ENCODE peak calls at places on chromosomes 3 and 15, in four cellular contexts. R, S, F and E are unnamed samples.

GRCh38 chr3:141797167-141797773 is 34.1 kb downstream of the GRK7 start:
- DNase-seq in R (peak), S (peak), F (peak), E (no peak)

GRCh38 chr3:136350132-136350531 is 100.0 kb downstream of the PCCB start:
- DNase-seq in R (peak), S (no peak), F (no peak), E (no peak)

GRCh38 chr15:31558840-31559239 is 232.2 kb downstream of the KLF13 start:
- DNase-seq in R (no peak), S (no peak), F (no peak), E (no peak)

GRCh38 chr3:149489060-149489690 is 14.7 kb downstream of the TM4SF4 start:
- DNase-seq in R (no peak), S (peak), F (no peak), E (no peak)

GRCh38 chr3:71101581-71101980 is 481.9 kb downstream of the FOXP1 start:
- DNase-seq in R (peak), S (no peak), F (no peak), E (no peak)

GRCh38 chr3:42839616-42840015 is 30.4 kb downstream of the ACKR2 start:
- DNase-seq in R (peak), S (peak), F (peak), E (peak)

GRCh38 chr3:48877671-48878070 is 21.0 kb downstream of the SLC25A20 start:
- DNase-seq in R (no peak), S (no peak), F (no peak), E (no peak)

GRCh38 chr15:41513282-41514227 is at the start of gene LTK:
- DNase-seq in R (no peak), S (no peak), F (peak), E (peak)

GRCh38 chr3:27056326-27056725 is 312.9 kb downstream of the NEK10 start:
- DNase-seq in R (no peak), S (no peak), F (no peak), E (no peak)

GRCh38 chr3:56970401-56971002 is 90.0 kb upstream of the SPATA12 start:
- DNase-seq in R (no peak), S (peak), F (no peak), E (peak)

GRCh38 chr3:184320099-184320445 is 5.7 kb downstream of the EIF4G1 start:
- DNase-seq in R (peak), S (peak), F (no peak), E (peak)

GRCh38 chr3:64685331-64685799 is 2.4 kb downstream of the ADAMTS9 start:
- DNase-seq in R (peak), S (no peak), F (no peak), E (no peak)

GRCh38 chr3:53196575-53197407 is 35.8 kb downstream of the PRKCD start:
- DNase-seq in R (peak), S (peak), F (no peak), E (peak)

GRCh38 chr15:35019401-35020327 is 31.6 kb upstream of the ZNF770 start:
- DNase-seq in R (peak), S (no peak), F (no peak), E (no peak)

GRCh38 chr15:47542312-47543094 is 174.8 kb upstream of the SEMA6D start:
- DNase-seq in R (no peak), S (no peak), F (no peak), E (no peak)

GRCh38 chr15:36177590-36178281 is 401.7 kb upstream of the CDIN1 start:
- DNase-seq in R (peak), S (no peak), F (no peak), E (no peak)

GRCh38 chr15:29528276-29528675 is 258.7 kb upstream of the NSMCE3 start:
- DNase-seq in R (no peak), S (no peak), F (no peak), E (no peak)

GRCh38 chr3:161913786-161914389 is 417.3 kb downstream of the OTOL1 start:
- DNase-seq in R (peak), S (no peak), F (no peak), E (no peak)

GRCh38 chr3:194043516-194043915 is 92.4 kb upstream of the HES1 start:
- DNase-seq in R (peak), S (no peak), F (no peak), E (no peak)

GRCh38 chr3:126208618-126209256 is 28.4 kb upstream of the ALDH1L1 start:
- DNase-seq in R (peak), S (no peak), F (no peak), E (no peak)

GRCh38 chr3:145383416-145383815 is 777.6 kb downstream of the PLOD2 start:
- DNase-seq in R (no peak), S (no peak), F (no peak), E (no peak)

GRCh38 chr15:36942248-36942827 is 158.0 kb downstream of the MEIS2 start:
- DNase-seq in R (no peak), S (no peak), F (no peak), E (no peak)

GRCh38 chr3:61559108-61559731 is 2.2 kb upstream of the PTPRG start:
- DNase-seq in R (no peak), S (no peak), F (no peak), E (no peak)
- TF ChIP-seq CTCF in R (peak), S (no peak), F (peak), E (no peak)

DNA sequence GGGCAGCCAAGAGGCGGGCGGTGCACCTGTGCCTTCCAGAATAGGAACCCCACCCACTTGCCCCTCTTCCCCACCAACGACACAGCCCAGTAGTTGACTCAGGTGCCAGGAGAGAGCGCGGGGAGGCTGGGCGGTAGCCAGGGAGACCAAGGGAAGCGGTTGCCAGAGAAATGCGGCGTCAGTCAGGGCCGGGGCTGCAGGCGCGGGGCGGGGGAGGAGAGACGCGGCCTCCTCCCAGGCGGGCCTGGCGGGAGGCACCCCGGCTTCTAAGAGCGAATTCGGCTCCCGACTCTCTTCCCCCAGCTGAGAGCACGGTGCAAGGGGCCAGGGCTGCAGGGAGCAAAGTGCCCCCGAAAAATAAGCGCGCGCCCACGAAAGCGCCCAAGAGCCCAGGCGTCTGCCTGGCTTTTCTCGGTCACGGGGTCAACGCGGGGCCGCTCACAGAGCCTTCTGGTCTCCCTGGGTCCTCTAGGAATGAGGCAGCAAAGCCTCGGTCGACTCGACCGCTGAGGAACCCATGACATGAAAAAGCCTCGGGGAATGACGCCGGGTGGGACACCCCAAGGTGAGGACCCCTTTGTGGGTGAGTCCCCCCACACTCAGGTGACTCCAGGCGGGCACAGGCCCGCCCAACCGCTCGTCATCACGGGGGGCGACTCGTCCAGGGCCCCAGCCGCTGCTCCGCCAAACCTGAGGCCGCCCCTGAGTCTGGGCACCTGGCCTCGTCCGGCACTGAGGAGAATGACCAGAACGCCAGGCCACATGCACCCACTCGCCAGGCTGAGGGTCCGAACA is 716 bp downstream of the CPEB1 start:
- DNase-seq in R (no peak), S (no peak), F (no peak), E (peak)
- TF ChIP-seq CTCF in R (no peak), S (no peak), F (no peak), E (no peak)

GRCh38 chr3:129226374-129226773 is 23.0 kb upstream of the COPG1 start:
- DNase-seq in R (peak), S (no peak), F (no peak), E (no peak)

GRCh38 chr3:129230311-129231019 is 18.9 kb upstream of the COPG1 start:
- DNase-seq in R (peak), S (no peak), F (no peak), E (peak)

GRCh38 chr3:129231331-129232119 is 17.9 kb upstream of the COPG1 start:
- DNase-seq in R (peak), S (no peak), F (no peak), E (no peak)

GRCh38 chr3:129224984-129225393 is 24.4 kb upstream of the COPG1 start:
- DNase-seq in R (peak), S (no peak), F (no peak), E (peak)

DNA sequence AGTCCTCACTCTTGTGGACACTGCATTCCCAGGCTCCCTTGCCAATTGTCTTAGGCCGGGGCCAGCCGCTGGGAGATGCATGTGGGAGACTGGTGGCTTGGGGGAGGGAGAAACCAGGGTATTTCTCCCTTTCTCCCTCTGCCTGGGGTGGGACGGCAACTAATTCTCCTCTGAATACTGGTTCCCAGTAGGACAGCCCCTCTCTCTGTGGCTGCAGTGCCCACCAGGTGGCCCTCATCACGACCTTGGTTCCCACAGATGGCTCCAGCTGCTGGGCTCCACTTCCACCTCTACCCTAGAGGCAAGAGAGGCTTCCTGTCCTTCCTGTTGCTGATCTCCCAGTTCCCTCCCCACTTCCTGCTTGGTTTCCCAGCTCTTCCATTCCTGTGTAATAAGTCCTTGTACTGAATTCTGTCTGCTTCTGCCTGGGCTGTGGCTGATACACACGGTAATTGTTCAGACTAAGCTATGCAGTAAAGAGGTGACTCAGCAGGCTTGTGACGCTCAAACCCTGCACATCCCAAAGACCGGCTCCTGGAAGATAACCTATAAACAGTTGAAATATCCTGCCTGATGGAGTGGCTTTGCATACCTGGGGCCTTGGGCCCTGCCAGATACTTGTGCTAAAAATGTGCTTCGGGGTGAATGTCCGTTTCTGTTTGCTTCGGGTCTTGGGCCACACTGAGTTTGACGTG is 20.4 kb upstream of the COPG1 start:
- DNase-seq in R (peak), S (no peak), F (no peak), E (no peak)
- TF ChIP-seq CTCF in R (no peak), S (no peak), F (no peak), E (no peak)

DNA sequence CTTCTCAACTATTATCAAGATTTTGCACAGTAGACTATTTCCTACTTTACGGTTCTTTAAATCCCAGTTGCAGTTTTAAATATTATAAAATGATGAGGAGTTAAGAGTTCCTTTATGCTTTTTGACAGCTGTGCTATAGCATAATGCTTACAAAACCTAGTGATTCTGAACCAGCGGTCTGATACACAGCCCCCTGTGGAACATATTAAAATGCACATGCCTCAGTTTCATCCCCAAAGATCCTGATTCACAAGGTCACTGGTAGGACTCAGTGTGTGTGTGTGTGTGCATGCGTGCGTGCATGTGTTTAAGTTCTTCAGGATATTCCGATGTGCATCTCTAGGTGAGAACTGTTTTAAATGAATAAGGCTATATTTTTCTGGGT is 330.1 kb upstream of the TPM1 start:
- DNase-seq in R (no peak), S (no peak), F (no peak), E (peak)
- TF ChIP-seq CTCF in R (no peak), S (no peak), F (no peak), E (no peak)

GRCh38 chr3:169562988-169563774 is 100.3 kb downstream of the MECOM start:
- DNase-seq in R (peak), S (no peak), F (no peak), E (no peak)
- TF ChIP-seq CTCF in R (peak), S (no peak), F (no peak), E (no peak)

GRCh38 chr15:75801859-75802593 is 41.2 kb upstream of the UBE2Q2 start:
- DNase-seq in R (peak), S (peak), F (peak), E (peak)
- TF ChIP-seq CTCF in R (peak), S (peak), F (peak), E (peak)

GRCh38 chr3:102668247-102668646 is 233.4 kb downstream of the ZPLD1 start:
- DNase-seq in R (no peak), S (no peak), F (no peak), E (no peak)

GRCh38 chr3:102676424-102676823 is 241.6 kb downstream of the ZPLD1 start:
- DNase-seq in R (no peak), S (no peak), F (no peak), E (no peak)

GRCh38 chr3:102671005-102671404 is 236.2 kb downstream of the ZPLD1 start:
- DNase-seq in R (no peak), S (no peak), F (no peak), E (no peak)

GRCh38 chr3:102674284-102674683 is 239.5 kb downstream of the ZPLD1 start:
- DNase-seq in R (no peak), S (no peak), F (no peak), E (no peak)

GRCh38 chr3:102673271-102674115 is 238.7 kb downstream of the ZPLD1 start:
- DNase-seq in R (peak), S (peak), F (peak), E (peak)
- TF ChIP-seq CTCF in R (peak), S (peak), F (peak), E (peak)

GRCh38 chr3:51099794-51100542 is 285.1 kb upstream of the MANF start:
- DNase-seq in R (peak), S (peak), F (peak), E (peak)
- TF ChIP-seq CTCF in R (peak), S (no peak), F (peak), E (peak)

GRCh38 chr15:80835338-80835737 is 56.2 kb downstream of the CEMIP start:
- DNase-seq in R (no peak), S (no peak), F (no peak), E (no peak)
- TF ChIP-seq CTCF in R (no peak), S (no peak), F (peak), E (no peak)